ENCODE peak calls at places on chromosomes 13 and 19, in ten cellular contexts. H is left ventricle myocardium inferior; C is aorta; P is heart right ventricle; I is mammary epithelial cell; R is vagina; Q is CD4-positive, CD25-positive, alpha-beta regulatory T cell; S is ascending aorta; M is thoracic aorta; A is HCT116. X is an unnamed sample. For H3K4me1 and H3K27me3, the result is how much of the 10 kb centered on the place peaks cover.

GRCh38 chr13:35768551-35768950 is 292.1 kb upstream of the MAB21L1 start:
- DNase-seq in H (no peak), C (no peak), P (no peak), I (no peak), R (no peak), Q (no peak), S (no peak), M (no peak), A (no peak), X (no peak)

GRCh38 chr13:59261928-59262488 is 901.7 kb downstream of the DIAPH3 start:
- DNase-seq in H (no peak), C (no peak), P (no peak), I (no peak), R (no peak), Q (no peak), S (no peak), M (no peak), A (no peak), X (no peak)

GRCh38 chr19:47379398-47379938 is 30.4 kb downstream of the DHX34 start:
- DNase-seq in H (no peak), C (no peak), P (no peak), I (no peak), R (no peak), Q (no peak), S (no peak), M (no peak), A (no peak), X (no peak)

GRCh38 chr19:1816530-1817298 is 4.6 kb upstream of the ATP8B3 start:
- DNase-seq in H (no peak), C (no peak), P (no peak), I (no peak), R (no peak), Q (no peak), S (no peak), M (no peak), A (no peak), X (no peak)

GRCh38 chr19:6423499-6424189 is 967 bp downstream of the KHSRP start:
- DNase-seq in H (no peak), C (peak), P (no peak), I (peak), R (no peak), Q (no peak), S (peak), M (no peak), A (no peak), X (no peak)

GRCh38 chr13:76329004-76329403 is 557.2 kb downstream of the KCTD12 start:
- DNase-seq in H (no peak), C (no peak), P (no peak), I (no peak), R (no peak), Q (no peak), S (no peak), M (no peak), A (no peak), X (no peak)

GRCh38 chr19:53906211-53907192 is 2.6 kb upstream of the CACNG7 start:
- DNase-seq in H (peak), C (peak), P (peak), I (no peak), R (no peak), Q (peak), S (no peak), M (no peak), A (no peak), X (no peak)

GRCh38 chr13:43289458-43290255 is 266.3 kb downstream of the DNAJC15 start:
- DNase-seq in H (no peak), C (no peak), P (no peak), I (no peak), R (no peak), Q (no peak), S (no peak), M (no peak), A (no peak), X (no peak)

GRCh38 chr19:43731346-43731745 is 15.5 kb downstream of the IRGC start:
- DNase-seq in H (no peak), C (no peak), P (peak), I (no peak), R (no peak), Q (no peak), S (no peak), M (no peak), A (no peak), X (no peak)

GRCh38 chr13:40059540-40060232 is 404.2 kb downstream of the COG6 start:
- DNase-seq in H (no peak), C (no peak), P (no peak), I (peak), R (no peak), Q (no peak), S (no peak), M (no peak), A (no peak), X (no peak)

GRCh38 chr13:102197193-102197592 is 204.7 kb downstream of the FGF14 start:
- DNase-seq in H (no peak), C (no peak), P (no peak), I (peak), R (no peak), Q (no peak), S (no peak), M (no peak), A (no peak), X (no peak)

GRCh38 chr19:43467730-43468129 is 2.3 kb upstream of the LYPD3 start:
- DNase-seq in H (no peak), C (no peak), P (no peak), I (peak), R (no peak), Q (no peak), S (no peak), M (no peak), A (no peak), X (no peak)

GRCh38 chr13:31860002-31860401 is 120.7 kb downstream of the RXFP2 start:
- DNase-seq in H (no peak), C (peak), P (peak), I (no peak), R (no peak), Q (no peak), S (no peak), M (no peak), A (no peak), X (no peak)

GRCh38 chr13:80547885-80548284 is 207.0 kb upstream of the SPRY2 start:
- DNase-seq in H (no peak), C (no peak), P (no peak), I (no peak), R (no peak), Q (no peak), S (no peak), M (no peak), A (no peak), X (no peak)

GRCh38 chr13:112165712-112166111 is 98.8 kb downstream of the SOX1 start:
- DNase-seq in H (no peak), C (peak), P (no peak), I (no peak), R (no peak), Q (no peak), S (no peak), M (no peak), A (no peak), X (no peak)

GRCh38 chr19:10270616-10271394 is at the start of gene ICAM1:
- DNase-seq in H (peak), C (peak), P (peak), I (peak), R (no peak), Q (peak), S (peak), M (no peak), A (no peak), X (peak)

GRCh38 chr13:77310161-77310560 is 16.7 kb downstream of the MYCBP2 start:
- DNase-seq in H (no peak), C (no peak), P (no peak), I (no peak), R (no peak), Q (no peak), S (no peak), M (no peak), A (no peak), X (no peak)

GRCh38 chr19:4027146-4027545 is 19.6 kb downstream of the PIAS4 start:
- DNase-seq in H (no peak), C (no peak), P (no peak), I (no peak), R (no peak), Q (no peak), S (no peak), M (no peak), A (no peak), X (no peak)

GRCh38 chr19:10936661-10937084 is 8.1 kb downstream of the TIMM29 start:
- DNase-seq in H (no peak), C (no peak), P (no peak), I (peak), R (no peak), Q (peak), S (no peak), M (no peak), A (peak), X (no peak)

GRCh38 chr13:48210178-48210577 is 22.8 kb upstream of the ITM2B start:
- DNase-seq in H (no peak), C (no peak), P (no peak), I (peak), R (no peak), Q (no peak), S (no peak), M (no peak), A (no peak), X (no peak)

GRCh38 chr13:87684850-87685735 is 13.9 kb downstream of the SLITRK5 start:
- DNase-seq in H (no peak), C (no peak), P (no peak), I (no peak), R (no peak), Q (no peak), S (no peak), M (no peak), A (no peak), X (no peak)

GRCh38 chr13:43815204-43815603 is 28.4 kb upstream of the ENOX1 start:
- DNase-seq in H (no peak), C (no peak), P (no peak), I (peak), R (no peak), Q (no peak), S (no peak), M (no peak), A (no peak), X (no peak)

GRCh38 chr19:1247747-1248453 is 483 bp upstream of the MIDN start:
- DNase-seq in H (peak), C (peak), P (peak), I (no peak), R (no peak), Q (peak), S (peak), M (no peak), A (no peak), X (no peak)

GRCh38 chr19:18251587-18252369 is 22.5 kb downstream of the IQCN start:
- DNase-seq in H (peak), C (peak), P (peak), I (peak), R (no peak), Q (peak), S (peak), M (peak), A (peak), X (peak)

GRCh38 chr13:75442736-75443234 is 39.2 kb downstream of the TBC1D4 start:
- DNase-seq in H (no peak), C (no peak), P (no peak), I (no peak), R (no peak), Q (no peak), S (no peak), M (no peak), A (no peak), X (no peak)

GRCh38 chr13:80737513-80737912 is 396.6 kb upstream of the SPRY2 start:
- DNase-seq in H (peak), C (no peak), P (peak), I (no peak), R (no peak), Q (no peak), S (no peak), M (no peak), A (no peak), X (no peak)

GRCh38 chr13:107144432-107144831 is 576.5 kb upstream of the ARGLU1 start:
- DNase-seq in H (no peak), C (no peak), P (no peak), I (no peak), R (no peak), Q (no peak), S (no peak), M (no peak), A (no peak), X (no peak)

GRCh38 chr19:55485439-55486011 is 537 bp downstream of the NAT14 start:
- DNase-seq in H (no peak), C (no peak), P (no peak), I (no peak), R (no peak), Q (no peak), S (no peak), M (no peak), A (no peak), X (no peak)

GRCh38 chr19:4291200-4291732 is 10.9 kb downstream of the TMIGD2 start:
- DNase-seq in H (no peak), C (no peak), P (no peak), I (no peak), R (no peak), Q (no peak), S (no peak), M (no peak), A (no peak), X (no peak)

GRCh38 chr19:56476671-56477428 is at the start of gene ZNF667:
- DNase-seq in H (peak), C (no peak), P (no peak), I (peak), R (no peak), Q (peak), S (no peak), M (peak), A (no peak), X (no peak)

GRCh38 chr13:113933901-113934300 is 40.0 kb downstream of the C13orf46 start:
- DNase-seq in H (peak), C (peak), P (no peak), I (no peak), R (no peak), Q (no peak), S (no peak), M (no peak), A (no peak), X (no peak)

GRCh38 chr13:31699650-31700049 is 39.7 kb upstream of the RXFP2 start:
- DNase-seq in H (no peak), C (no peak), P (no peak), I (no peak), R (no peak), Q (no peak), S (no peak), M (no peak), A (no peak), X (no peak)

GRCh38 chr19:31693131-31693700 is 344.0 kb upstream of the TSHZ3 start:
- DNase-seq in H (no peak), C (no peak), P (no peak), I (no peak), R (no peak), Q (no peak), S (no peak), M (no peak), A (no peak), X (no peak)

GRCh38 chr19:4473708-4474503 is 1.8 kb downstream of the HDGFL2 start:
- DNase-seq in H (no peak), C (no peak), P (no peak), I (no peak), R (no peak), Q (no peak), S (no peak), M (no peak), A (no peak), X (no peak)

GRCh38 chr19:47228937-47229673 is 1.9 kb downstream of the BBC3 start:
- DNase-seq in H (no peak), C (no peak), P (no peak), I (peak), R (no peak), Q (peak), S (no peak), M (no peak), A (no peak), X (peak)

GRCh38 chr19:40006273-40006691 is 9.4 kb downstream of the ZNF546 start:
- DNase-seq in H (no peak), C (no peak), P (no peak), I (peak), R (no peak), Q (no peak), S (no peak), M (no peak), A (no peak), X (no peak)

GRCh38 chr19:39677931-39678889 is 22.5 kb downstream of the LGALS16 start:
- DNase-seq in H (no peak), C (no peak), P (no peak), I (no peak), R (no peak), Q (no peak), S (no peak), M (no peak), A (no peak), X (peak)

DNA sequence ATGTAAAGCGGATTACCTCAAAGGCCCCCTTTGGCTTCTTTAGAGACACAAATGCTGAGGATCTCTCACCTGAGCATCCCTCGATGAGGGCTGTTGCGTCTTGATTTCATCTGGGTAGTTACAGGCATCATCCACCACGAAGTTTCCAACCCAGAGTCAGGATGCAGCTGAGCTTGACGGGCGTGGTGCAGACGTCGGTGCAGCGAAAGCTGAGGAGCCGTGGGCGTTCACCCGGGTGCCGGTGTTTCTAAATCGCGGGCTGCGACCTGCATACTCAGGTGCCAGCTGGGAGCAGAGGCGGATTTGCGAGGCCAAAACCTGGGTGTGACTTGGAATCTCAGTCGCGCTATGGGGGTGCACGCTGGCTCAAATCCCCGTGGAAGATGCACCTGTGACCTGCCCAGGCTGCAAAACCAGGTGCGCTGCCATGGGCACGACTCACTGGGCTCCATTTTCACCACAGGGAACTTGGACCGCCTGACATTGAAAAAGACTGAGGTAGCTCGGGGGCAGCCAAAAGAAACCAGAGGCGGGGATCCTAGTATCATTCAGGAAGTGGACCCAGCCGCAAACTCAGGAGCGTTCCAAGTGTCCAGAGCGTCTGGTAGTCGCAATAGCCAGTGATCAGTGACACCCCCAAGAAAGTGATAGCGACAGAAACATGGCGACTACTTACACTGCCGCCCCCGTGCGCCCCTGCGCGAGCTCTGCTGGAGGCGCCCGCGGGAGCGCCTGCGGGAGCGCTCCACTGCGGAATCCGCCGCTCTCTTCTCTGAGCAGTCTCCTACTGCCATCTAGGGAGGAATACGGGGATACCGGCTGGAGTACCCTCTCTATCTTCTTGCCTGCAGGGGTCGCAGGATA is 36.4 kb upstream of the IGFL4 start:
- DNase-seq in H (no peak), C (no peak), P (no peak), I (peak), R (no peak), Q (no peak), S (no peak), M (no peak), A (peak), X (no peak)
- H3K4me3 ChIP-seq in H (peak), C (no peak), P (no peak), I (peak), R (peak), Q (no peak), S (peak), M (peak), A (peak), X (peak)

GRCh38 chr13:110520431-110521295 is 40.9 kb downstream of the RAB20 start:
- DNase-seq in H (peak), C (peak), P (peak), I (no peak), R (no peak), Q (no peak), S (peak), M (peak), A (no peak), X (peak)
- H3K4me1 ChIP-seq in H (half or more), C (under half), P (under half), I (under half), R (under half), Q (under half), S (under half), M (half or more), A (under half), X (under half)

GRCh38 chr13:105878119-105878518 is 657.3 kb downstream of the EFNB2 start:
- DNase-seq in H (no peak), C (no peak), P (no peak), I (no peak), R (no peak), Q (no peak), S (no peak), M (no peak), A (no peak), X (no peak)
- H3K27me3 ChIP-seq in H (under half), C (under half), P (under half), I (under half), R (under half), Q (under half), S (under half), M (under half), A (under half), X (under half)

GRCh38 chr13:28494861-28495585 is at the start of gene FLT1:
- DNase-seq in H (peak), C (peak), P (peak), I (peak), R (no peak), Q (no peak), S (peak), M (no peak), A (no peak), X (no peak)

GRCh38 chr13:28489975-28490550 is 4.9 kb downstream of the FLT1 start:
- DNase-seq in H (no peak), C (no peak), P (no peak), I (no peak), R (no peak), Q (no peak), S (no peak), M (no peak), A (no peak), X (no peak)

GRCh38 chr13:28493740-28494536 is 990 bp downstream of the FLT1 start:
- DNase-seq in H (no peak), C (peak), P (peak), I (no peak), R (no peak), Q (no peak), S (no peak), M (no peak), A (no peak), X (no peak)

GRCh38 chr13:28494537-28494860 is 429 bp downstream of the FLT1 start:
- DNase-seq in H (no peak), C (no peak), P (no peak), I (peak), R (no peak), Q (no peak), S (no peak), M (no peak), A (no peak), X (no peak)

DNA sequence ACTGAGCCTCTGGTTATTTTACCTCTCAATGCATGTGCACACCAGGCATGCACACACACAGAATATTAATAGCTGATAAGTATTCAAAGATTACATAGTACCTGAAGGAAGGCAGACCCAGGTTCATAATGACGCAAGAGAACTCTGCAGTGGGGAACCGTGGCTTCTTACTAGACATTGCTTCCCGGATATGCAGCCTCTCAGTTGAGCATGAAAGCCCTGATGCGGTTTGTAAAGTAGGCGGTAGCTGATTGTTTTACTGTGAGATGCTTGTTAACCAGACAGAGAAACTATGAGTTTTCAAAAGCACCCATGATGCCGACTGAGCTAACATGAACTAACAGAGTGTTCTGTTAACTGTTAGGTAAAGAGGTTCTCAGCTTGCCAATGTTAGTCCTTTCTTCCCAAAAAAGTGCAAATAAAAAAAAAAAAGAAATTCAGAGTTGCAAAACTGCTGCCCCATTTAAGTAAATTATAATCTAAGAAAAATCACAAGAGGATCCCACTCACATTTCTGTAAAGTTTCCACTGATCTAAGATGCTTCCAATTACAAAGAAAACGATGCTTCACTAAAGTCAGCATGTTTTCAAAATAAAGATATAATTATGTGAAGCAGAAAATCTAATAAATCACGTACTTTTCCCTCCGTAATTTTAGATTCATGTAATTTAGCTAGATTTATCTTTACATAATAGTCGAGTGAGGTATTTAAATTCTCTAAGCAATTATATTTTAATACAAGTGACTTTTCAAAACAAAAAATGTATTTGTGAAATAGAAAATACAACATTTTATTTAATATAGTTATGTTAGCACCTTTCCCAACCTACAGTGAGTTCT is 2.2 kb downstream of the FLT1 start:
- DNase-seq in H (no peak), C (no peak), P (no peak), I (no peak), R (no peak), Q (peak), S (no peak), M (no peak), A (no peak), X (no peak)
- H3K4me3 ChIP-seq in H (peak), C (no peak), P (peak), I (no peak), R (peak), Q (no peak), S (peak), M (peak), A (no peak), X (peak)

GRCh38 chr13:98187862-98188261 is 10.8 kb upstream of the RNF113B start:
- DNase-seq in H (no peak), C (no peak), P (no peak), I (no peak), R (no peak), Q (no peak), S (no peak), M (no peak), A (no peak), X (no peak)
- H3K4me1 ChIP-seq in H (under half), C (under half), P (under half), I (under half), R (under half), Q (under half), S (under half), M (under half), A (under half), X (under half)

X was measured in breast epithelium.